ENCODE peak calls at places on chromosomes 7 and 10, in seven cellular contexts. One of them, this sample, is unnamed.
A peak's percentile ranks its signal among the peaks of the same experiment; 100 is the strongest.

GRCh38 chr7:1943326-1943725 is 273.2 kb downstream of the ELFN1 start:
- DNase-seq in NCI-H345: no peak
- DNase-seq in IMR-90: no peak
- DNase-seq in lower leg skin: no peak
- DNase-seq in left colon: no peak
- DNase-seq in activated CD8-positive, alpha-beta memory T cell treated with anti-CD3 and anti-CD28 coated beads for 4 hours: no peak
- DNase-seq in stimulated activated CD4-positive, alpha-beta T cell treated with anti-CD3 and anti-CD28 coated beads, Interleukin-4, amount 100 ng/mL, for 1 hour: no peak
- DNase-seq in this sample: no peak

GRCh38 chr7:135573541-135573940 is 15.8 kb downstream of the NUP205 start:
- DNase-seq in NCI-H345: no peak
- DNase-seq in IMR-90: no peak
- DNase-seq in lower leg skin: no peak
- DNase-seq in left colon: no peak
- DNase-seq in activated CD8-positive, alpha-beta memory T cell treated with anti-CD3 and anti-CD28 coated beads for 4 hours: no peak
- DNase-seq in stimulated activated CD4-positive, alpha-beta T cell treated with anti-CD3 and anti-CD28 coated beads, Interleukin-4, amount 100 ng/mL, for 1 hour: no peak
- DNase-seq in this sample: no peak

GRCh38 chr10:22427890-22428571 is 82.7 kb downstream of the SPAG6 start:
- DNase-seq in NCI-H345: peak; percentile 75
- DNase-seq in IMR-90: peak; percentile 90
- DNase-seq in lower leg skin: no peak
- DNase-seq in left colon: no peak
- DNase-seq in activated CD8-positive, alpha-beta memory T cell treated with anti-CD3 and anti-CD28 coated beads for 4 hours: no peak
- DNase-seq in stimulated activated CD4-positive, alpha-beta T cell treated with anti-CD3 and anti-CD28 coated beads, Interleukin-4, amount 100 ng/mL, for 1 hour: no peak
- DNase-seq in this sample: no peak

GRCh38 chr7:151256410-151257045 is 8.0 kb upstream of the SMARCD3 start:
- DNase-seq in NCI-H345: no peak
- DNase-seq in IMR-90: no peak
- DNase-seq in lower leg skin: no peak
- DNase-seq in left colon: no peak
- DNase-seq in activated CD8-positive, alpha-beta memory T cell treated with anti-CD3 and anti-CD28 coated beads for 4 hours: no peak
- DNase-seq in stimulated activated CD4-positive, alpha-beta T cell treated with anti-CD3 and anti-CD28 coated beads, Interleukin-4, amount 100 ng/mL, for 1 hour: no peak
- DNase-seq in this sample: no peak

GRCh38 chr7:73623798-73624668 is at the start of gene MLXIPL:
- DNase-seq in NCI-H345: peak; percentile 72
- DNase-seq in IMR-90: no peak
- DNase-seq in lower leg skin: peak; percentile 74
- DNase-seq in left colon: peak; percentile 88
- DNase-seq in activated CD8-positive, alpha-beta memory T cell treated with anti-CD3 and anti-CD28 coated beads for 4 hours: peak; percentile 10
- DNase-seq in stimulated activated CD4-positive, alpha-beta T cell treated with anti-CD3 and anti-CD28 coated beads, Interleukin-4, amount 100 ng/mL, for 1 hour: peak; percentile 65
- DNase-seq in this sample: peak; percentile 62

GRCh38 chr7:50791363-50791762 is 8.7 kb upstream of the GRB10 start:
- DNase-seq in NCI-H345: no peak
- DNase-seq in IMR-90: no peak
- DNase-seq in lower leg skin: no peak
- DNase-seq in left colon: no peak
- DNase-seq in activated CD8-positive, alpha-beta memory T cell treated with anti-CD3 and anti-CD28 coated beads for 4 hours: no peak
- DNase-seq in stimulated activated CD4-positive, alpha-beta T cell treated with anti-CD3 and anti-CD28 coated beads, Interleukin-4, amount 100 ng/mL, for 1 hour: no peak
- DNase-seq in this sample: no peak

GRCh38 chr10:96043895-96044580 is 655 bp downstream of the CCNJ start:
- DNase-seq in NCI-H345: peak; percentile 23
- DNase-seq in IMR-90: peak; percentile 45
- DNase-seq in lower leg skin: peak; percentile 17
- DNase-seq in left colon: peak; percentile 42
- DNase-seq in activated CD8-positive, alpha-beta memory T cell treated with anti-CD3 and anti-CD28 coated beads for 4 hours: peak; percentile 20
- DNase-seq in stimulated activated CD4-positive, alpha-beta T cell treated with anti-CD3 and anti-CD28 coated beads, Interleukin-4, amount 100 ng/mL, for 1 hour: peak; percentile 56
- DNase-seq in this sample: no peak

GRCh38 chr10:123988694-123989093 is 97.1 kb upstream of the CPXM2 start:
- DNase-seq in NCI-H345: no peak
- DNase-seq in IMR-90: no peak
- DNase-seq in lower leg skin: no peak
- DNase-seq in left colon: no peak
- DNase-seq in activated CD8-positive, alpha-beta memory T cell treated with anti-CD3 and anti-CD28 coated beads for 4 hours: no peak
- DNase-seq in stimulated activated CD4-positive, alpha-beta T cell treated with anti-CD3 and anti-CD28 coated beads, Interleukin-4, amount 100 ng/mL, for 1 hour: no peak
- DNase-seq in this sample: no peak

GRCh38 chr7:73869011-73869785 is 8.2 kb downstream of the TMEM270 start:
- DNase-seq in NCI-H345: no peak
- DNase-seq in IMR-90: peak; percentile 72
- DNase-seq in lower leg skin: no peak
- DNase-seq in left colon: no peak
- DNase-seq in activated CD8-positive, alpha-beta memory T cell treated with anti-CD3 and anti-CD28 coated beads for 4 hours: no peak
- DNase-seq in stimulated activated CD4-positive, alpha-beta T cell treated with anti-CD3 and anti-CD28 coated beads, Interleukin-4, amount 100 ng/mL, for 1 hour: no peak
- DNase-seq in this sample: no peak

GRCh38 chr7:121275204-121275603 is 53.6 kb upstream of the WNT16 start:
- DNase-seq in NCI-H345: peak; percentile 69
- DNase-seq in IMR-90: no peak
- DNase-seq in lower leg skin: no peak
- DNase-seq in left colon: no peak
- DNase-seq in activated CD8-positive, alpha-beta memory T cell treated with anti-CD3 and anti-CD28 coated beads for 4 hours: no peak
- DNase-seq in stimulated activated CD4-positive, alpha-beta T cell treated with anti-CD3 and anti-CD28 coated beads, Interleukin-4, amount 100 ng/mL, for 1 hour: no peak
- DNase-seq in this sample: no peak

GRCh38 chr10:24242562-24242961 is 33.6 kb downstream of the KIAA1217 start:
- DNase-seq in NCI-H345: no peak
- DNase-seq in IMR-90: no peak
- DNase-seq in lower leg skin: no peak
- DNase-seq in left colon: no peak
- DNase-seq in activated CD8-positive, alpha-beta memory T cell treated with anti-CD3 and anti-CD28 coated beads for 4 hours: no peak
- DNase-seq in stimulated activated CD4-positive, alpha-beta T cell treated with anti-CD3 and anti-CD28 coated beads, Interleukin-4, amount 100 ng/mL, for 1 hour: no peak
- DNase-seq in this sample: no peak

GRCh38 chr7:45700556-45700955 is 126.4 kb downstream of the ADCY1 start:
- DNase-seq in NCI-H345: no peak
- DNase-seq in IMR-90: no peak
- DNase-seq in lower leg skin: peak; percentile 75
- DNase-seq in left colon: no peak
- DNase-seq in activated CD8-positive, alpha-beta memory T cell treated with anti-CD3 and anti-CD28 coated beads for 4 hours: no peak
- DNase-seq in stimulated activated CD4-positive, alpha-beta T cell treated with anti-CD3 and anti-CD28 coated beads, Interleukin-4, amount 100 ng/mL, for 1 hour: no peak
- DNase-seq in this sample: peak; percentile 34

GRCh38 chr10:23512355-23513058 is 73.6 kb downstream of the OTUD1 start:
- DNase-seq in NCI-H345: no peak
- DNase-seq in IMR-90: peak; percentile 57
- DNase-seq in lower leg skin: no peak
- DNase-seq in left colon: no peak
- DNase-seq in activated CD8-positive, alpha-beta memory T cell treated with anti-CD3 and anti-CD28 coated beads for 4 hours: no peak
- DNase-seq in stimulated activated CD4-positive, alpha-beta T cell treated with anti-CD3 and anti-CD28 coated beads, Interleukin-4, amount 100 ng/mL, for 1 hour: no peak
- DNase-seq in this sample: no peak

GRCh38 chr7:31883761-31884164 is 186.4 kb downstream of the PDE1C start:
- DNase-seq in NCI-H345: no peak
- DNase-seq in IMR-90: peak; percentile 64
- DNase-seq in lower leg skin: no peak
- DNase-seq in left colon: no peak
- DNase-seq in activated CD8-positive, alpha-beta memory T cell treated with anti-CD3 and anti-CD28 coated beads for 4 hours: no peak
- DNase-seq in stimulated activated CD4-positive, alpha-beta T cell treated with anti-CD3 and anti-CD28 coated beads, Interleukin-4, amount 100 ng/mL, for 1 hour: no peak
- DNase-seq in this sample: no peak

GRCh38 chr10:117503170-117503885 is 39.2 kb upstream of the EMX2 start:
- DNase-seq in NCI-H345: peak; percentile 33
- DNase-seq in IMR-90: no peak
- DNase-seq in lower leg skin: no peak
- DNase-seq in left colon: no peak
- DNase-seq in activated CD8-positive, alpha-beta memory T cell treated with anti-CD3 and anti-CD28 coated beads for 4 hours: no peak
- DNase-seq in stimulated activated CD4-positive, alpha-beta T cell treated with anti-CD3 and anti-CD28 coated beads, Interleukin-4, amount 100 ng/mL, for 1 hour: no peak
- DNase-seq in this sample: no peak

GRCh38 chr10:99784025-99784730 is 1.7 kb downstream of the ABCC2 start:
- DNase-seq in NCI-H345: no peak
- DNase-seq in IMR-90: peak; percentile 90
- DNase-seq in lower leg skin: peak; percentile 22
- DNase-seq in left colon: no peak
- DNase-seq in activated CD8-positive, alpha-beta memory T cell treated with anti-CD3 and anti-CD28 coated beads for 4 hours: no peak
- DNase-seq in stimulated activated CD4-positive, alpha-beta T cell treated with anti-CD3 and anti-CD28 coated beads, Interleukin-4, amount 100 ng/mL, for 1 hour: no peak
- DNase-seq in this sample: no peak

GRCh38 chr10:85524001-85524400 is 842.6 kb downstream of the GRID1 start:
- DNase-seq in NCI-H345: no peak
- DNase-seq in IMR-90: no peak
- DNase-seq in lower leg skin: no peak
- DNase-seq in left colon: no peak
- DNase-seq in activated CD8-positive, alpha-beta memory T cell treated with anti-CD3 and anti-CD28 coated beads for 4 hours: no peak
- DNase-seq in stimulated activated CD4-positive, alpha-beta T cell treated with anti-CD3 and anti-CD28 coated beads, Interleukin-4, amount 100 ng/mL, for 1 hour: no peak
- DNase-seq in this sample: no peak

GRCh38 chr10:123748711-123749110 is 82.6 kb downstream of the GPR26 start:
- DNase-seq in NCI-H345: no peak
- DNase-seq in IMR-90: no peak
- DNase-seq in lower leg skin: no peak
- DNase-seq in left colon: no peak
- DNase-seq in activated CD8-positive, alpha-beta memory T cell treated with anti-CD3 and anti-CD28 coated beads for 4 hours: no peak
- DNase-seq in stimulated activated CD4-positive, alpha-beta T cell treated with anti-CD3 and anti-CD28 coated beads, Interleukin-4, amount 100 ng/mL, for 1 hour: no peak
- DNase-seq in this sample: no peak

GRCh38 chr7:138852469-138852868 is 54.5 kb upstream of the ATP6V0A4 start:
- DNase-seq in NCI-H345: no peak
- DNase-seq in IMR-90: no peak
- DNase-seq in lower leg skin: no peak
- DNase-seq in left colon: no peak
- DNase-seq in activated CD8-positive, alpha-beta memory T cell treated with anti-CD3 and anti-CD28 coated beads for 4 hours: no peak
- DNase-seq in stimulated activated CD4-positive, alpha-beta T cell treated with anti-CD3 and anti-CD28 coated beads, Interleukin-4, amount 100 ng/mL, for 1 hour: no peak
- DNase-seq in this sample: no peak

GRCh38 chr10:79403441-79404230 is 41.8 kb downstream of the ZCCHC24 start:
- DNase-seq in NCI-H345: no peak
- DNase-seq in IMR-90: no peak
- DNase-seq in lower leg skin: no peak
- DNase-seq in left colon: peak; percentile 20
- DNase-seq in activated CD8-positive, alpha-beta memory T cell treated with anti-CD3 and anti-CD28 coated beads for 4 hours: no peak
- DNase-seq in stimulated activated CD4-positive, alpha-beta T cell treated with anti-CD3 and anti-CD28 coated beads, Interleukin-4, amount 100 ng/mL, for 1 hour: no peak
- DNase-seq in this sample: peak; percentile 56

GRCh38 chr10:4372601-4373000 is 453.4 kb upstream of the AKR1E2 start:
- DNase-seq in NCI-H345: no peak
- DNase-seq in IMR-90: peak; percentile 99
- DNase-seq in lower leg skin: no peak
- DNase-seq in left colon: no peak
- DNase-seq in activated CD8-positive, alpha-beta memory T cell treated with anti-CD3 and anti-CD28 coated beads for 4 hours: no peak
- DNase-seq in stimulated activated CD4-positive, alpha-beta T cell treated with anti-CD3 and anti-CD28 coated beads, Interleukin-4, amount 100 ng/mL, for 1 hour: no peak
- DNase-seq in this sample: peak; percentile 46

GRCh38 chr10:96614515-96614914 is 27.7 kb upstream of the TM9SF3 start:
- DNase-seq in NCI-H345: no peak
- DNase-seq in IMR-90: peak; percentile 87
- DNase-seq in lower leg skin: no peak
- DNase-seq in left colon: peak; percentile 62
- DNase-seq in activated CD8-positive, alpha-beta memory T cell treated with anti-CD3 and anti-CD28 coated beads for 4 hours: no peak
- DNase-seq in stimulated activated CD4-positive, alpha-beta T cell treated with anti-CD3 and anti-CD28 coated beads, Interleukin-4, amount 100 ng/mL, for 1 hour: no peak
- DNase-seq in this sample: no peak

GRCh38 chr7:91165846-91166230 is 98.4 kb upstream of the FZD1 start:
- DNase-seq in NCI-H345: no peak
- DNase-seq in IMR-90: peak; percentile 14
- DNase-seq in lower leg skin: no peak
- DNase-seq in left colon: no peak
- DNase-seq in activated CD8-positive, alpha-beta memory T cell treated with anti-CD3 and anti-CD28 coated beads for 4 hours: no peak
- DNase-seq in stimulated activated CD4-positive, alpha-beta T cell treated with anti-CD3 and anti-CD28 coated beads, Interleukin-4, amount 100 ng/mL, for 1 hour: no peak
- DNase-seq in this sample: no peak

GRCh38 chr10:72979709-72980108 is 25.1 kb upstream of the PLA2G12B start:
- DNase-seq in NCI-H345: no peak
- DNase-seq in IMR-90: no peak
- DNase-seq in lower leg skin: no peak
- DNase-seq in left colon: no peak
- DNase-seq in activated CD8-positive, alpha-beta memory T cell treated with anti-CD3 and anti-CD28 coated beads for 4 hours: no peak
- DNase-seq in stimulated activated CD4-positive, alpha-beta T cell treated with anti-CD3 and anti-CD28 coated beads, Interleukin-4, amount 100 ng/mL, for 1 hour: no peak
- DNase-seq in this sample: no peak

GRCh38 chr7:100680589-100681271 is 7.2 kb downstream of the GNB2 start:
- DNase-seq in NCI-H345: no peak
- DNase-seq in IMR-90: no peak
- DNase-seq in lower leg skin: no peak
- DNase-seq in left colon: no peak
- DNase-seq in activated CD8-positive, alpha-beta memory T cell treated with anti-CD3 and anti-CD28 coated beads for 4 hours: no peak
- DNase-seq in stimulated activated CD4-positive, alpha-beta T cell treated with anti-CD3 and anti-CD28 coated beads, Interleukin-4, amount 100 ng/mL, for 1 hour: no peak
- DNase-seq in this sample: no peak